ENCODE peak calls at places on chromosomes 16 and 17, in six cellular contexts. E is cardiac muscle cell, G is IMR-90, J is PC-9, H is vagina, Q is tibial artery. D is an unnamed sample.

GRCh38 chr17:81819648-81820171 is 13.4 kb downstream of the MCRIP1 start:
- DNase-seq in J (no peak), G (no peak), H (no peak), E (no peak), Q (no peak), D (no peak)

GRCh38 chr16:976389-976931 is 5.1 kb upstream of the SOX8 start:
- DNase-seq in J (no peak), H (no peak), Q (no peak), G (no peak), E (no peak), D (no peak)

GRCh38 chr17:58317421-58318064 is 11.1 kb downstream of the TSPOAP1 start:
- DNase-seq in J (peak; percentile 71), Q (peak; percentile 21), H (no peak), E (peak; percentile 76), G (peak; percentile 75), D (peak; percentile 55)

GRCh38 chr17:62627219-62627903 is at the start of gene MRC2:
- DNase-seq in G (peak; percentile 82), E (peak; percentile 87), Q (peak; percentile 63), H (no peak), J (no peak), D (peak; percentile 87)

GRCh38 chr17:19727466-19728113 is 11.2 kb upstream of the SLC47A2 start:
- DNase-seq in E (peak; percentile 92), Q (peak; percentile 85), J (peak; percentile 54), H (peak; percentile 96), G (peak; percentile 68), D (no peak)

GRCh38 chr17:64009571-64010402 is 10.6 kb downstream of the ICAM2 start:
- DNase-seq in H (no peak), G (peak; percentile 34), J (peak; percentile 84), Q (no peak), E (no peak), D (peak; percentile 56)

GRCh38 chr17:51342257-51342656 is 81.9 kb downstream of the UTP18 start:
- DNase-seq in J (no peak), H (no peak), Q (no peak), G (no peak), E (no peak), D (no peak)

GRCh38 chr17:40588557-40588956 is 23.3 kb upstream of the CCR7 start:
- DNase-seq in G (no peak), J (no peak), E (no peak), H (no peak), Q (no peak), D (no peak)

GRCh38 chr17:75927286-75927922 is 13.4 kb downstream of the FBF1 start:
- DNase-seq in H (no peak), Q (no peak), G (no peak), J (no peak), E (peak; percentile 25), D (no peak)

GRCh38 chr17:5226940-5227878 is 7.5 kb downstream of the SCIMP start:
- DNase-seq in E (no peak), H (no peak), J (no peak), G (no peak), Q (no peak), D (no peak)

GRCh38 chr17:82276951-82277350 is 3.5 kb upstream of the CSNK1D start:
- DNase-seq in J (peak; percentile 70), Q (no peak), H (no peak), E (no peak), G (no peak), D (no peak)

GRCh38 chr17:74016504-74016903 is 187.0 kb upstream of the RPL38 start:
- DNase-seq in J (no peak), G (no peak), H (no peak), Q (no peak), E (no peak), D (no peak)

GRCh38 chr16:71311553-71312158 is 22.5 kb upstream of the CMTR2 start:
- DNase-seq in G (peak; percentile 5), E (peak; percentile 28), J (no peak), H (no peak), Q (no peak), D (no peak)

GRCh38 chr16:88815901-88816589 is 4.3 kb upstream of the APRT start:
- DNase-seq in H (no peak), J (no peak), E (peak; percentile 22), G (no peak), Q (no peak), D (no peak)

GRCh38 chr16:24189941-24190340 is 66.2 kb upstream of the CACNG3 start:
- DNase-seq in G (no peak), J (no peak), E (no peak), Q (no peak), H (no peak), D (no peak)

GRCh38 chr17:44094701-44095387 is 24.3 kb downstream of the G6PC3 start:
- DNase-seq in H (no peak), Q (no peak), J (no peak), E (no peak), G (no peak), D (no peak)

GRCh38 chr17:11900103-11900502 is 97.2 kb downstream of the ZNF18 start:
- DNase-seq in G (no peak), J (no peak), H (no peak), E (peak; percentile 2), Q (peak; percentile 33), D (no peak)

GRCh38 chr17:17783121-17783824 is 53.5 kb downstream of the SREBF1 start:
- DNase-seq in H (no peak), G (no peak), E (peak; percentile 47), J (no peak), Q (no peak), D (no peak)
- TF ChIP-seq CTCF in H (no peak), G (no peak), E (no peak), J (no peak), Q (no peak), D (no peak)

GRCh38 chr16:10879681-10880589 is 2.9 kb downstream of the CIITA start:
- DNase-seq in H (no peak), Q (no peak), J (no peak), E (no peak), G (no peak), D (no peak)

GRCh38 chr16:10877472-10877946 is 507 bp downstream of the CIITA start:
- DNase-seq in E (no peak), H (no peak), Q (no peak), G (no peak), J (no peak), D (no peak)

GRCh38 chr16:10878328-10878643 is 1.3 kb downstream of the CIITA start:
- DNase-seq in E (no peak), H (no peak), Q (no peak), J (no peak), G (no peak), D (no peak)

GRCh38 chr16:10880609-10881452 is 3.8 kb downstream of the CIITA start:
- DNase-seq in H (no peak), E (no peak), G (no peak), J (no peak), Q (no peak), D (no peak)

DNA sequence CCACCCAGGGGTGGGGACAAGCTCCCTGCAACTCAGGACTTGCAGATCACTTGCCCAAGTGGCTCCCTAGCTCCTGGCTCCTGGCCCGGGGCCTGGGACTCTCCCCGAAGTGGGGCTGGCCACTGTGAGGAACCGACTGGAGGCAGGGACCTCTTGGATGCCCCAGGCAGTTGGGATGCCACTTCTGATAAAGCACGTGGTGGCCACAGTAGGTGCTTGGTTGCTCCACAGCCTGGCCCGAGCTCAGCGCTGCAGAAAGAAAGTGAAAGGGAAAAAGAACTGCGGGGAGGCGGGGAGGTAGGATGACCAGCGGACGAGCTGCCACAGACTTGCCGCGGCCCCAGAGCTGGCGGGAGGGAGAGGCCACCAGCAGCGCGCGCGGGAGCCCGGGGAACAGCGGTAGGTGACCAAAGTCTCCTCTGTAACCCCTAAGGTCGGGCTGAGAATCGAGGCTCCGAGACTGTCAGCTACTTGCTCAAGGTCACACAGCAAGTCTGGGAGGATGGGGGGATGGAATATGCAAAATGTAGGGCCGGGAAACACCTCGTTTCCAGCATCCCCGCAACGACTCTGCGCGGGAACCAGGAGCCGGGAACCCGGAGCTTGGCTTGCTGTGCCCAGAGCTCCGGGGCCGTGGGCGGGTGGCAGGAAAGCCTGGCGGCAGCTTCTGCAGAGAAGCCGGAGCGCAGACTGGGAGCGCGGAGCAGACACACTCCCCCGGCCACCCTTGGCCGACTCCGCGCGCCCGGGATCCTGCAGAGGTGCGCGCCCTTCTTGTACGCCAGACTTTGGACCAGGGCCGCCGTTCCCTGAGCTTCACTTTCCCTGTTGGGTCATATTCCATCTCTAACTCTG is 1.9 kb downstream of the CIITA start:
- DNase-seq in J (peak; percentile 47), E (peak; percentile 32), H (no peak), G (peak; percentile 19), Q (peak; percentile 61), D (no peak)
- H3K27ac ChIP-seq in J (no peak overlapping the region), E (no peak overlapping the region), H (peak overlapping the region; percentile 30), G (no peak overlapping the region), Q (peak overlapping the region; percentile 43), D (peak overlapping the region; percentile 59)

DNA sequence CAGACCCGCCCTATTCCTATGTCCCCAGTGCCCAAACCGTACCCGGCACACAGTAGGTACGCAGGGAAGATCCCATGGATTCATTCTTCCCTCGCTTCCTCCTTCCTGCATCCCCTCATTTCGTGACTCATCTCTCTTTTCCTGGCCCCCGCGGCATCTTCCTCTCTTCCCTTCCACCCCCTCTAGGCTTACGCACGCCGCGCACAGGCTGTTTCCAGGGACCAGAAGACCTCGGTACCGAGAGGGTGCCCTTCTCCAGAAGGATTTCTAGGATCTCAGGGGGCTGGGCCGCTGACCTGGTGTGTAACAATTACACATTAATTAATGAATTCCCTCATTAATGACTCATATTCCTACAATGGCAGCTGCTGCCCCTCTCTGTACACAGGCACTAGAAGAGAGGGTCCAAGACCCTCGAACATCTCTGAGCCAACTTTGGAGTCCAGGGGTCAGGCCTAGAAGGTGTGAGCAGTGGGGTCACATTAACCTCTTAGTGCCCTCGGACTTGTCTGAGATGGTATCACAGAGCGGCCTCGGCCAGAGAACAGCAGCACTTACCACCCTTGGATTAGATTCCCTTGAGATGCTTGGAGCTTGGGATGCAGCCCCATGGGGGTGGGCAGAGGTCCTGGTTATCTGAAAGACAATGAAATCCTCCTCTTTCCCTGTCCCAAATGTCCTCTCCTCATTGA is 16.8 kb upstream of the PLLP start:
- DNase-seq in J (no peak), Q (peak; percentile 34), E (no peak), G (no peak), H (no peak), D (peak; percentile 78)
- H3K4me3 ChIP-seq in J (no peak overlapping the region), Q (no peak overlapping the region), E (peak overlapping the region; percentile 3), G (no peak overlapping the region), H (peak overlapping the region; percentile 30), D (peak overlapping the region; percentile 44)

DNA sequence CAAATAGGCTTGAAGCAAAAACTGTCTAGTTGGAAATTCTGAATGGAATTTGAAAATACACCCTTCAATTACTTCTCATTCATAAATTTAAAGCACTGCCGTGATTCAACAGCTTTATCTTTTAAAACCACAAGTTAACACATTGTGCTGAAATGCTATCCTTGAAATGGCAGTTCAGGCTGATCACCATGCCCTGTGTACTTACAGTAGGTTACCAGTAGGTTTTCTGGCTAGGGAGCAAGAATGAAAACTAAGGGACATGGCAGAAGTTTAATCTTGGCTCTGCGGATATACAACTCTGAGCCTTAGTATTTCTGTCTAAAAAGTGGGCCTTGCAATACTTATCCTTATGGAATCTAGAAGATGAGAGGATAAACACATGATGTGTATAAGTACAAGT is 28.0 kb downstream of the NXPH3 start:
- DNase-seq in Q (no peak), E (peak; percentile 72), G (no peak), H (no peak), J (no peak), D (no peak)
- TF ChIP-seq CTCF in Q (peak; percentile 8), E (peak; percentile 40), G (no peak), H (no peak), J (peak; percentile 22), D (no peak)

GRCh38 chr17:8209909-8210760 is at the start of gene AURKB:
- DNase-seq in J (peak; percentile 84), Q (peak; percentile 97), H (peak; percentile 93), G (peak; percentile 97), E (peak; percentile 97), D (peak; percentile 95)
- H3K27ac ChIP-seq in J (peak within 1 kb of the TSS; percentile 55), Q (peak within 1 kb of the TSS; percentile 82), H (peak within 1 kb of the TSS; percentile 90), G (peak within 1 kb of the TSS; percentile 83), E (peak within 1 kb of the TSS; percentile 77), D (peak within 1 kb of the TSS; percentile 81)

D was measured in coronary artery.